ENCODE peak calls at places on chromosome 16, in four cellular contexts. P is heart right ventricle, J is lower lobe of right lung, W is fibroblast of lung. R is an unnamed sample. For H3K4me1 and H3K9me3, the result is how much of the 10 kb centered on the place peaks cover.

GRCh38 chr16:24858219-24859041 is 12.7 kb downstream of the SLC5A11 start:
- DNase-seq in P (peak), J (peak), W (peak), R (peak)

GRCh38 chr16:84766978-84767773 is 52.6 kb upstream of the CRISPLD2 start:
- DNase-seq in P (no peak), J (no peak), W (no peak), R (no peak)

GRCh38 chr16:22664561-22664997 is 149.4 kb upstream of the HS3ST2 start:
- DNase-seq in P (no peak), J (no peak), W (no peak), R (no peak)

GRCh38 chr16:19228057-19228456 is 57.5 kb upstream of the CLEC19A start:
- DNase-seq in P (no peak), J (no peak), W (no peak), R (no peak)

GRCh38 chr16:19130852-19131808 is 17.4 kb downstream of the ITPRIPL2 start:
- DNase-seq in P (peak), J (peak), W (peak), R (peak)

GRCh38 chr16:87448866-87449265 is 44.0 kb downstream of the ZCCHC14 start:
- DNase-seq in P (no peak), J (no peak), W (no peak), R (no peak)

GRCh38 chr16:28110479-28110878 is 47.0 kb upstream of the GSG1L start:
- DNase-seq in P (no peak), J (no peak), W (no peak), R (no peak)

GRCh38 chr16:2040031-2040430 is 7.6 kb downstream of the NTHL1 start:
- DNase-seq in P (peak), J (no peak), W (no peak), R (no peak)

GRCh38 chr16:84056933-84057332 is 14.3 kb upstream of the SLC38A8 start:
- DNase-seq in P (peak), J (no peak), W (no peak), R (no peak)

GRCh38 chr16:18800674-18801196 is 614 bp downstream of the ARL6IP1 start:
- DNase-seq in P (no peak), J (no peak), W (no peak), R (peak)

GRCh38 chr16:46857261-46857962 is 26.4 kb upstream of the C16orf87 start:
- DNase-seq in P (no peak), J (no peak), W (peak), R (no peak)

GRCh38 chr16:16014329-16015224 is 65.2 kb downstream of the ABCC1 start:
- DNase-seq in P (peak), J (peak), W (peak), R (peak)

GRCh38 chr16:12016166-12016947 is 39.8 kb downstream of the SNX29 start:
- DNase-seq in P (no peak), J (no peak), W (no peak), R (no peak)

GRCh38 chr16:46715769-46716305 is 26.4 kb downstream of the ORC6 start:
- DNase-seq in P (peak), J (no peak), W (no peak), R (no peak)

GRCh38 chr16:57863434-57864160 is 61.3 kb upstream of the KIFC3 start:
- DNase-seq in P (peak), J (peak), W (peak), R (peak)

GRCh38 chr16:14111713-14112538 is 40.8 kb downstream of the MRTFB start:
- DNase-seq in P (peak), J (no peak), W (no peak), R (no peak)

GRCh38 chr16:86532526-86532815 is 22.1 kb downstream of the FOXF1 start:
- DNase-seq in P (no peak), J (no peak), W (no peak), R (no peak)

GRCh38 chr16:81583893-81584705 is 139.5 kb downstream of the CMIP start:
- DNase-seq in P (no peak), J (peak), W (peak), R (no peak)

GRCh38 chr16:83040174-83040573 is 413.4 kb downstream of the CDH13 start:
- DNase-seq in P (no peak), J (no peak), W (peak), R (no peak)

GRCh38 chr16:76653390-76654026 is 376.3 kb downstream of the CNTNAP4 start:
- DNase-seq in P (no peak), J (no peak), W (peak), R (no peak)

GRCh38 chr16:78035012-78035411 is 12.7 kb downstream of the CLEC3A start:
- DNase-seq in P (no peak), J (no peak), W (no peak), R (no peak)

GRCh38 chr16:60318486-60318885 is 1584.4 kb upstream of the GOT2 start:
- DNase-seq in P (no peak), J (no peak), W (no peak), R (no peak)

GRCh38 chr16:5509794-5510193 is 412.2 kb upstream of the EEF2KMT start:
- DNase-seq in P (no peak), J (peak), W (no peak), R (no peak)

GRCh38 chr16:30948956-30949654 is at the start of gene ORAI3:
- DNase-seq in P (peak), J (peak), W (peak), R (peak)

GRCh38 chr16:71629617-71630016 is 3.6 kb downstream of the MARVELD3 start:
- DNase-seq in P (no peak), J (no peak), W (no peak), R (no peak)

GRCh38 chr16:48356633-48357376 is 28.4 kb downstream of the SIAH1 start:
- DNase-seq in P (no peak), J (no peak), W (no peak), R (no peak)
- H3K4me3 ChIP-seq in P (no peak), J (no peak), W (no peak), R (no peak)

GRCh38 chr16:9102379-9102778 is 10.9 kb downstream of the HAPSTR1 start:
- DNase-seq in P (no peak), J (no peak), W (peak), R (peak)
- H3K4me1 ChIP-seq in P (half or more), J (half or more), W (under half), R (half or more)

GRCh38 chr16:63005356-63005755 is 969.1 kb upstream of the CDH8 start:
- DNase-seq in P (no peak), J (no peak), W (no peak), R (no peak)

DNA sequence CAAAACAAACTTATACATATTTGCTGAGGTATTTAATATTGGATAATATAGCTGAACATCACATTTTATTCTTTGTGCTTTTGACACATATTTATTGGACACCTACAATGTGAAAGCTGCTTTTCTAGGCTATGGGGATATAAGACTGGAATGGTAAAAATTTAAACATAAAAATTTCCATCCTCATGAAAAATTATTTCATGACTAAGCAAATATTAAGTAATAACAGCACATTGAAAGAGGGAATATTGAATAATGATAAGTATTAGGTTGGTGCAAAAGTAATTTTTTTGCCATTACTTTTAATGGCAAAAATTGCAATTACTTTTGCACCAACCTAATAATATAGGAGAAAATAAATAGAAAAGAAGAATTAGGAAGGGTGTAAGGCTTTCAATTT is 972.5 kb upstream of the CDH8 start:
- DNase-seq in P (no peak), J (no peak), W (no peak), R (no peak)
- H3K9me3 ChIP-seq in P (under half), J (under half), W (under half), R (under half)

GRCh38 chr16:66258916-66259845 is 107.3 kb upstream of the CDH5 start:
- DNase-seq in P (no peak), J (no peak), W (no peak), R (no peak)
- H3K4me3 ChIP-seq in P (no peak), J (no peak), W (no peak), R (no peak)

DNA sequence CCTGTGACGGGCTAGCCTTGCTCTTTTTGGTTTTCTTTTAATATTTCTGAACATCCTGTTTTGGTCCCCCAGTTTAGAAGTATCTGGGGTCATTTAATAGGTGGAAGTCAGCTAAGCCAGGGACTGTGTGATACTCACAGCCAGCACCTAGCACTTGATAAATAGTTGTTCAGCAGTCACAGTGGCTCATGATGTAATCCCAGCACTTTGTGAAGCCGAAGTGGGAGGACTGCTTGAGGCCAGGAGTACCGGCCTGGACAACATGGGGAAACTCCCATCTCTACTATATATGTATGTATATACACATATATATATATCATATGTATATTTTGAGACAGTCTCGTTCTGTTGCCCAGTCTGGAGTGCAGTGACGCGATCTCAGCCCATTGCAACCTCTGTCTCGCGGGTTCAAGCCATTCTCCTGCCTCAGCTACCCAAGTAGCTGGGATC is 1.8 kb upstream of the ZNRF1 start:
- DNase-seq in P (no peak), J (no peak), W (no peak), R (no peak)
- H3K4me1 ChIP-seq in P (under half), J (under half), W (under half), R (under half)

GRCh38 chr16:68564367-68564985 is 25.4 kb downstream of the ZFP90 start:
- DNase-seq in P (no peak), J (no peak), W (peak), R (peak)

GRCh38 chr16:68563631-68564366 is 24.7 kb downstream of the ZFP90 start:
- DNase-seq in P (no peak), J (no peak), W (peak), R (peak)
- H3K9me3 ChIP-seq in P (half or more), J (half or more), W (under half), R (half or more)